ENCODE peak calls at places on chromosomes 1 and 21, in seven cellular contexts. E is NCI-H2081, Q is iPS-NIHi11, I is AG20443, L is SJSA1, V is aorta, F is IMR-90. Y is an unnamed sample.

GRCh38 chr1:2972011-2972878 is 49.0 kb upstream of the ACTRT2 start:
- DNase-seq in E (no peak), Q (no peak), I (no peak), L (no peak), V (no peak), F (no peak), Y (no peak)

GRCh38 chr1:171641076-171641864 is 11.2 kb downstream of the MYOC start:
- DNase-seq in E (no peak), Q (peak), I (no peak), L (no peak), V (no peak), F (no peak), Y (no peak)

GRCh38 chr1:33047839-33048305 is 11.2 kb upstream of the AK2 start:
- DNase-seq in E (no peak), Q (no peak), I (peak), L (no peak), V (no peak), F (peak), Y (no peak)

GRCh38 chr21:20618878-20619277 is 379.3 kb upstream of the NCAM2 start:
- DNase-seq in E (no peak), Q (no peak), I (no peak), L (no peak), V (no peak), F (no peak), Y (no peak)

GRCh38 chr1:162136760-162137537 is 67.5 kb downstream of the NOS1AP start:
- DNase-seq in E (no peak), Q (peak), I (peak), L (peak), V (no peak), F (peak), Y (no peak)

GRCh38 chr1:29235955-29236742 is at the start of gene PTPRU:
- DNase-seq in E (peak), Q (peak), I (peak), L (peak), V (peak), F (peak), Y (peak)

GRCh38 chr1:92759361-92759760 is 25.5 kb downstream of the EVI5 start:
- DNase-seq in E (no peak), Q (no peak), I (no peak), L (no peak), V (no peak), F (peak), Y (no peak)

GRCh38 chr1:27119270-27119618 is 35.7 kb downstream of the SLC9A1 start:
- DNase-seq in E (no peak), Q (no peak), I (no peak), L (no peak), V (no peak), F (no peak), Y (no peak)

GRCh38 chr1:244093265-244093638 is 42.2 kb downstream of the ZBTB18 start:
- DNase-seq in E (no peak), Q (no peak), I (no peak), L (no peak), V (no peak), F (no peak), Y (no peak)